ENCODE peak calls at places on chromosomes 4 and X, in ten cellular contexts. One of them, this sample, is unnamed.

GRCh38 chr4:72377491-72378194 is 191.4 kb downstream of the ADAMTS3 start:
- DNase-seq in kidney: no peak
- DNase-seq in cardiac fibroblast: peak; percentile 52
- DNase-seq in brain microvascular endothelial cell: peak; percentile 7
- DNase-seq in upper lobe of left lung: no peak
- DNase-seq in BE2C: no peak
- DNase-seq in fibroblast of villous mesenchyme: no peak
- DNase-seq in left ventricle myocardium inferior: no peak
- DNase-seq in heart left ventricle: no peak
- DNase-seq in transverse colon: no peak
- DNase-seq in this sample: peak; percentile 36

GRCh38 chr4:41757521-41758156 is 9.1 kb upstream of the PHOX2B start:
- DNase-seq in kidney: no peak
- DNase-seq in cardiac fibroblast: no peak
- DNase-seq in brain microvascular endothelial cell: no peak
- DNase-seq in upper lobe of left lung: no peak
- DNase-seq in BE2C: no peak
- DNase-seq in fibroblast of villous mesenchyme: no peak
- DNase-seq in left ventricle myocardium inferior: no peak
- DNase-seq in heart left ventricle: no peak
- DNase-seq in transverse colon: no peak
- DNase-seq in this sample: no peak

GRCh38 chr4:123198706-123199105 is 197.9 kb upstream of the SPRY1 start:
- DNase-seq in kidney: no peak
- DNase-seq in cardiac fibroblast: no peak
- DNase-seq in brain microvascular endothelial cell: no peak
- DNase-seq in upper lobe of left lung: no peak
- DNase-seq in BE2C: no peak
- DNase-seq in fibroblast of villous mesenchyme: peak; percentile 12
- DNase-seq in left ventricle myocardium inferior: no peak
- DNase-seq in heart left ventricle: no peak
- DNase-seq in transverse colon: no peak
- DNase-seq in this sample: peak; percentile 16

GRCh38 chr4:114649908-114650307 is 51.3 kb downstream of the UGT8 start:
- DNase-seq in kidney: no peak
- DNase-seq in cardiac fibroblast: no peak
- DNase-seq in brain microvascular endothelial cell: no peak
- DNase-seq in upper lobe of left lung: no peak
- DNase-seq in BE2C: no peak
- DNase-seq in fibroblast of villous mesenchyme: no peak
- DNase-seq in left ventricle myocardium inferior: no peak
- DNase-seq in heart left ventricle: no peak
- DNase-seq in transverse colon: no peak
- DNase-seq in this sample: no peak

GRCh38 chr4:155944516-155944915 is 9.2 kb downstream of the CTSO start:
- DNase-seq in kidney: no peak
- DNase-seq in cardiac fibroblast: no peak
- DNase-seq in brain microvascular endothelial cell: no peak
- DNase-seq in upper lobe of left lung: no peak
- DNase-seq in BE2C: no peak
- DNase-seq in fibroblast of villous mesenchyme: no peak
- DNase-seq in left ventricle myocardium inferior: no peak
- DNase-seq in heart left ventricle: no peak
- DNase-seq in transverse colon: no peak
- DNase-seq in this sample: no peak

GRCh38 chr4:153507679-153508073 is 41.5 kb downstream of the TMEM131L start:
- DNase-seq in kidney: no peak
- DNase-seq in cardiac fibroblast: no peak
- DNase-seq in brain microvascular endothelial cell: no peak
- DNase-seq in upper lobe of left lung: no peak
- DNase-seq in BE2C: no peak
- DNase-seq in fibroblast of villous mesenchyme: no peak
- DNase-seq in left ventricle myocardium inferior: no peak
- DNase-seq in heart left ventricle: no peak
- DNase-seq in transverse colon: no peak
- DNase-seq in this sample: no peak

GRCh38 chr4:19063662-19064061 is 1042.1 kb upstream of the LCORL start:
- DNase-seq in kidney: no peak
- DNase-seq in cardiac fibroblast: no peak
- DNase-seq in brain microvascular endothelial cell: no peak
- DNase-seq in upper lobe of left lung: no peak
- DNase-seq in BE2C: no peak
- DNase-seq in fibroblast of villous mesenchyme: no peak
- DNase-seq in left ventricle myocardium inferior: no peak
- DNase-seq in heart left ventricle: no peak
- DNase-seq in transverse colon: no peak
- DNase-seq in this sample: no peak

GRCh38 chr4:22736912-22737311 is 44.2 kb downstream of the GBA3 start:
- DNase-seq in kidney: no peak
- DNase-seq in cardiac fibroblast: no peak
- DNase-seq in brain microvascular endothelial cell: no peak
- DNase-seq in upper lobe of left lung: no peak
- DNase-seq in BE2C: no peak
- DNase-seq in fibroblast of villous mesenchyme: no peak
- DNase-seq in left ventricle myocardium inferior: no peak
- DNase-seq in heart left ventricle: no peak
- DNase-seq in transverse colon: no peak
- DNase-seq in this sample: no peak

GRCh38 chr4:103719320-103720204 is at the start of gene TACR3:
- DNase-seq in kidney: peak; percentile 67
- DNase-seq in cardiac fibroblast: no peak
- DNase-seq in brain microvascular endothelial cell: no peak
- DNase-seq in upper lobe of left lung: no peak
- DNase-seq in BE2C: peak; percentile 32
- DNase-seq in fibroblast of villous mesenchyme: no peak
- DNase-seq in left ventricle myocardium inferior: no peak
- DNase-seq in heart left ventricle: peak; percentile 34
- DNase-seq in transverse colon: no peak
- DNase-seq in this sample: no peak

GRCh38 chr4:53306729-53307128 is 59.1 kb downstream of the SCFD2 start:
- DNase-seq in kidney: no peak
- DNase-seq in cardiac fibroblast: peak; percentile 64
- DNase-seq in brain microvascular endothelial cell: no peak
- DNase-seq in upper lobe of left lung: no peak
- DNase-seq in BE2C: no peak
- DNase-seq in fibroblast of villous mesenchyme: no peak
- DNase-seq in left ventricle myocardium inferior: no peak
- DNase-seq in heart left ventricle: no peak
- DNase-seq in transverse colon: no peak
- DNase-seq in this sample: no peak
- H3K4me3 ChIP-seq in kidney: no peak overlapping the region
- H3K4me3 ChIP-seq in cardiac fibroblast: no peak overlapping the region
- H3K4me3 ChIP-seq in brain microvascular endothelial cell: no peak overlapping the region
- H3K4me3 ChIP-seq in upper lobe of left lung: no peak overlapping the region
- H3K4me3 ChIP-seq in BE2C: no peak overlapping the region
- H3K4me3 ChIP-seq in fibroblast of villous mesenchyme: no peak overlapping the region
- H3K4me3 ChIP-seq in left ventricle myocardium inferior: no peak overlapping the region
- H3K4me3 ChIP-seq in heart left ventricle: no peak overlapping the region
- H3K4me3 ChIP-seq in transverse colon: no peak overlapping the region
- H3K4me3 ChIP-seq in this sample: no peak overlapping the region

GRCh38 chrX:133185119-133185518 is 33.0 kb downstream of the TFDP3 start:
- DNase-seq in kidney: no peak
- DNase-seq in cardiac fibroblast: no peak
- DNase-seq in brain microvascular endothelial cell: no peak
- DNase-seq in upper lobe of left lung: no peak
- DNase-seq in BE2C: no peak
- DNase-seq in fibroblast of villous mesenchyme: no peak
- DNase-seq in left ventricle myocardium inferior: no peak
- DNase-seq in heart left ventricle: no peak
- DNase-seq in transverse colon: no peak
- DNase-seq in this sample: no peak

GRCh38 chrX:133177202-133177601 is 41.0 kb downstream of the TFDP3 start:
- DNase-seq in kidney: no peak
- DNase-seq in cardiac fibroblast: no peak
- DNase-seq in brain microvascular endothelial cell: no peak
- DNase-seq in upper lobe of left lung: no peak
- DNase-seq in BE2C: no peak
- DNase-seq in fibroblast of villous mesenchyme: no peak
- DNase-seq in left ventricle myocardium inferior: no peak
- DNase-seq in heart left ventricle: no peak
- DNase-seq in transverse colon: no peak
- DNase-seq in this sample: no peak

GRCh38 chrX:133183806-133184205 is 34.3 kb downstream of the TFDP3 start:
- DNase-seq in kidney: no peak
- DNase-seq in cardiac fibroblast: no peak
- DNase-seq in brain microvascular endothelial cell: no peak
- DNase-seq in upper lobe of left lung: no peak
- DNase-seq in BE2C: no peak
- DNase-seq in fibroblast of villous mesenchyme: no peak
- DNase-seq in left ventricle myocardium inferior: no peak
- DNase-seq in heart left ventricle: no peak
- DNase-seq in transverse colon: no peak
- DNase-seq in this sample: no peak

GRCh38 chrX:133179500-133179899 is 38.7 kb downstream of the TFDP3 start:
- DNase-seq in kidney: no peak
- DNase-seq in cardiac fibroblast: no peak
- DNase-seq in brain microvascular endothelial cell: no peak
- DNase-seq in upper lobe of left lung: no peak
- DNase-seq in BE2C: no peak
- DNase-seq in fibroblast of villous mesenchyme: no peak
- DNase-seq in left ventricle myocardium inferior: no peak
- DNase-seq in heart left ventricle: no peak
- DNase-seq in transverse colon: no peak
- DNase-seq in this sample: no peak
- TF ChIP-seq CTCF in kidney: no peak
- TF ChIP-seq CTCF in cardiac fibroblast: no peak
- TF ChIP-seq CTCF in brain microvascular endothelial cell: no peak
- TF ChIP-seq CTCF in upper lobe of left lung: no peak
- TF ChIP-seq CTCF in BE2C: no peak
- TF ChIP-seq CTCF in fibroblast of villous mesenchyme: no peak
- TF ChIP-seq CTCF in left ventricle myocardium inferior: no peak
- TF ChIP-seq CTCF in heart left ventricle: no peak
- TF ChIP-seq CTCF in transverse colon: no peak
- TF ChIP-seq CTCF in this sample: no peak

GRCh38 chr4:16830081-16830480 is 68.4 kb downstream of the LDB2 start:
- DNase-seq in kidney: no peak
- DNase-seq in cardiac fibroblast: no peak
- DNase-seq in brain microvascular endothelial cell: no peak
- DNase-seq in upper lobe of left lung: no peak
- DNase-seq in BE2C: no peak
- DNase-seq in fibroblast of villous mesenchyme: no peak
- DNase-seq in left ventricle myocardium inferior: no peak
- DNase-seq in heart left ventricle: no peak
- DNase-seq in transverse colon: no peak
- DNase-seq in this sample: no peak

GRCh38 chr4:16827045-16827444 is 71.4 kb downstream of the LDB2 start:
- DNase-seq in kidney: no peak
- DNase-seq in cardiac fibroblast: no peak
- DNase-seq in brain microvascular endothelial cell: no peak
- DNase-seq in upper lobe of left lung: no peak
- DNase-seq in BE2C: no peak
- DNase-seq in fibroblast of villous mesenchyme: no peak
- DNase-seq in left ventricle myocardium inferior: no peak
- DNase-seq in heart left ventricle: no peak
- DNase-seq in transverse colon: no peak
- DNase-seq in this sample: no peak

GRCh38 chr4:16824278-16824806 is 74.1 kb downstream of the LDB2 start:
- DNase-seq in kidney: no peak
- DNase-seq in cardiac fibroblast: no peak
- DNase-seq in brain microvascular endothelial cell: no peak
- DNase-seq in upper lobe of left lung: no peak
- DNase-seq in BE2C: no peak
- DNase-seq in fibroblast of villous mesenchyme: no peak
- DNase-seq in left ventricle myocardium inferior: no peak
- DNase-seq in heart left ventricle: no peak
- DNase-seq in transverse colon: no peak
- DNase-seq in this sample: no peak

GRCh38 chr4:16827762-16828724 is 70.4 kb downstream of the LDB2 start:
- DNase-seq in kidney: no peak
- DNase-seq in cardiac fibroblast: no peak
- DNase-seq in brain microvascular endothelial cell: no peak
- DNase-seq in upper lobe of left lung: no peak
- DNase-seq in BE2C: peak; percentile 24
- DNase-seq in fibroblast of villous mesenchyme: peak; percentile 4
- DNase-seq in left ventricle myocardium inferior: no peak
- DNase-seq in heart left ventricle: peak; percentile 36
- DNase-seq in transverse colon: no peak
- DNase-seq in this sample: no peak

GRCh38 chr4:16826397-16826910 is 72.0 kb downstream of the LDB2 start:
- DNase-seq in kidney: no peak
- DNase-seq in cardiac fibroblast: no peak
- DNase-seq in brain microvascular endothelial cell: no peak
- DNase-seq in upper lobe of left lung: no peak
- DNase-seq in BE2C: no peak
- DNase-seq in fibroblast of villous mesenchyme: no peak
- DNase-seq in left ventricle myocardium inferior: no peak
- DNase-seq in heart left ventricle: no peak
- DNase-seq in transverse colon: no peak
- DNase-seq in this sample: no peak
- H3K4me3 ChIP-seq in kidney: no peak overlapping the region
- H3K4me3 ChIP-seq in cardiac fibroblast: no peak overlapping the region
- H3K4me3 ChIP-seq in brain microvascular endothelial cell: no peak overlapping the region
- H3K4me3 ChIP-seq in upper lobe of left lung: no peak overlapping the region
- H3K4me3 ChIP-seq in BE2C: no peak overlapping the region
- H3K4me3 ChIP-seq in fibroblast of villous mesenchyme: no peak overlapping the region
- H3K4me3 ChIP-seq in left ventricle myocardium inferior: no peak overlapping the region
- H3K4me3 ChIP-seq in heart left ventricle: no peak overlapping the region
- H3K4me3 ChIP-seq in transverse colon: no peak overlapping the region
- H3K4me3 ChIP-seq in this sample: no peak overlapping the region

GRCh38 chr4:13399257-13399656 is 84.9 kb downstream of the RAB28 start:
- DNase-seq in kidney: no peak
- DNase-seq in cardiac fibroblast: peak; percentile 53
- DNase-seq in brain microvascular endothelial cell: no peak
- DNase-seq in upper lobe of left lung: no peak
- DNase-seq in BE2C: no peak
- DNase-seq in fibroblast of villous mesenchyme: peak; percentile 31
- DNase-seq in left ventricle myocardium inferior: no peak
- DNase-seq in heart left ventricle: no peak
- DNase-seq in transverse colon: no peak
- DNase-seq in this sample: peak; percentile 66

GRCh38 chr4:13403326-13403725 is 80.8 kb downstream of the RAB28 start:
- DNase-seq in kidney: no peak
- DNase-seq in cardiac fibroblast: no peak
- DNase-seq in brain microvascular endothelial cell: no peak
- DNase-seq in upper lobe of left lung: no peak
- DNase-seq in BE2C: no peak
- DNase-seq in fibroblast of villous mesenchyme: no peak
- DNase-seq in left ventricle myocardium inferior: no peak
- DNase-seq in heart left ventricle: no peak
- DNase-seq in transverse colon: no peak
- DNase-seq in this sample: no peak

GRCh38 chr4:13409324-13409723 is 74.8 kb downstream of the RAB28 start:
- DNase-seq in kidney: no peak
- DNase-seq in cardiac fibroblast: no peak
- DNase-seq in brain microvascular endothelial cell: no peak
- DNase-seq in upper lobe of left lung: no peak
- DNase-seq in BE2C: no peak
- DNase-seq in fibroblast of villous mesenchyme: no peak
- DNase-seq in left ventricle myocardium inferior: no peak
- DNase-seq in heart left ventricle: no peak
- DNase-seq in transverse colon: no peak
- DNase-seq in this sample: no peak

DNA sequence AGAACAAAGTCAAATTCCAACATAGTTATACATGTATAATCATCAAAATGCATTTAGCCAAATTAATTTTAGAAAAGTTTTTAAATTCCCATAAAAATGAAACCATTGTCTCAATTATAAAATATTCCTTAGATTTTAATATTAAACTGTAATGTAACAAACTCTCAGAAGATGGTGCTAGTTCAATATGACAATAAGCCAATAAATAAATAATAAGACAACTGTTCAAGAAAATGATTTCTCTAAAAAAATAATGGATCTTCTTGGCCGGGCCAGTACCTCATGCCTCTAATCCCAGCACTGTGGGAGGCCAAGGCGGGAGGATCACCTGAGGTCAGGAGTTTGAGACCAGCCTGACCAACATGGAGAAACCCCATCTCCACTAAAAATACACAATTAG is 80.3 kb downstream of the RAB28 start:
- DNase-seq in kidney: peak; percentile 28
- DNase-seq in cardiac fibroblast: no peak
- DNase-seq in brain microvascular endothelial cell: no peak
- DNase-seq in upper lobe of left lung: no peak
- DNase-seq in BE2C: no peak
- DNase-seq in fibroblast of villous mesenchyme: no peak
- DNase-seq in left ventricle myocardium inferior: no peak
- DNase-seq in heart left ventricle: no peak
- DNase-seq in transverse colon: no peak
- DNase-seq in this sample: no peak
- TF ChIP-seq CTCF in kidney: no peak
- TF ChIP-seq CTCF in cardiac fibroblast: no peak
- TF ChIP-seq CTCF in brain microvascular endothelial cell: no peak
- TF ChIP-seq CTCF in upper lobe of left lung: no peak
- TF ChIP-seq CTCF in BE2C: no peak
- TF ChIP-seq CTCF in fibroblast of villous mesenchyme: no peak
- TF ChIP-seq CTCF in left ventricle myocardium inferior: no peak
- TF ChIP-seq CTCF in heart left ventricle: no peak
- TF ChIP-seq CTCF in transverse colon: no peak
- TF ChIP-seq CTCF in this sample: peak; percentile 31

This sample was measured in choroid plexus epithelial cell.